ENCODE peak calls at places on chromosomes 16 and 17, in six cellular contexts. Z, L, O, D, H and B are unnamed samples. For H3K4me1, the result is how much of the 10 kb centered on the place peaks cover.

GRCh38 chr16:31537362-31537921 is 9.7 kb downstream of the AHSP start:
- DNase-seq in Z (no peak), D (no peak), H (no peak), L (peak), O (no peak), B (no peak)

GRCh38 chr16:68229431-68230175 is 6.3 kb downstream of the ESRP2 start:
- DNase-seq in O (peak), D (no peak), L (no peak), H (no peak), Z (no peak), B (peak)

GRCh38 chr17:31470592-31470991 is 79.1 kb downstream of the RAB11FIP4 start:
- DNase-seq in D (no peak), L (no peak), Z (no peak), O (no peak), H (no peak), B (no peak)

GRCh38 chr17:67974598-67975066 is 21.6 kb downstream of the C17orf58 start:
- DNase-seq in D (peak), O (no peak), H (no peak), L (no peak), Z (no peak), B (no peak)

GRCh38 chr16:2919511-2920255 is 8.0 kb downstream of the FLYWCH1 start:
- DNase-seq in H (peak), Z (no peak), O (peak), L (no peak), D (peak), B (peak)

GRCh38 chr16:21283521-21284289 is 5.6 kb upstream of the CRYM start:
- DNase-seq in Z (no peak), H (peak), O (no peak), D (peak), L (peak), B (no peak)

GRCh38 chr17:27559506-27559931 is 71.5 kb upstream of the LGALS9 start:
- DNase-seq in H (peak), D (no peak), O (no peak), L (peak), Z (peak), B (no peak)

GRCh38 chr16:86067516-86067915 is 168.6 kb downstream of the IRF8 start:
- DNase-seq in O (no peak), D (no peak), H (no peak), Z (no peak), L (no peak), B (no peak)

GRCh38 chr17:57953703-57954420 is 1.4 kb downstream of the CUEDC1 start:
- DNase-seq in D (no peak), L (no peak), H (no peak), O (no peak), Z (no peak), B (no peak)

GRCh38 chr17:57954421-57955182 is 610 bp downstream of the CUEDC1 start:
- DNase-seq in L (peak), Z (peak), H (peak), D (peak), O (no peak), B (no peak)

GRCh38 chr17:57955183-57955952 is at the start of gene CUEDC1:
- DNase-seq in O (peak), H (peak), Z (peak), D (peak), L (peak), B (peak)

GRCh38 chr17:57956311-57957119 is 1.3 kb upstream of the CUEDC1 start:
- DNase-seq in H (no peak), O (peak), D (no peak), L (no peak), Z (peak), B (peak)

DNA sequence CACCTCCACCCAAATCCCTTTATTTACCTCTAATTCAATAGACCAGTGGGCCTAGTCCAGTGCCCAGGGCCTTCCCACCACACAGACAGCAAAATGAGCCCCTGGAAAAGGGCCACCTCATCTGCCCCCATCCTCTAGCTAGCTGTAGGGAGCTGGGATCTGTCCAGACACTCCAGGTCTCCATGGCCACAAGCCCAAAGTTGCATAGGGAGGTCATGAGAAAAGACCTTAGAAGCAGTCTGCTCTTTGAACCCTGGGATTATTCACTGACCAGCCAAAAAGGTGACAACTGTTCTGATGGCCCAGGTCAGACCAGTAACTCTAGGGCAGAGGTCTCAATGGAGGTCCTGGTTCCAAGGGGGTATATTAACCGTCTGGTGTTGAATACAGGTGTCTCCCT is 2.0 kb downstream of the CUEDC1 start:
- DNase-seq in Z (no peak), D (no peak), L (no peak), H (no peak), O (no peak), B (no peak)
- H3K4me1 ChIP-seq in Z (half or more), D (under half), L (half or more), H (under half), O (under half), B (under half)

GRCh38 chr17:22123536-22124281 is 431.4 kb downstream of the KCNJ18 start:
- DNase-seq in D (no peak), Z (no peak), L (no peak), H (no peak), O (no peak), B (no peak)
- H3K4me3 ChIP-seq in D (no peak), Z (no peak), L (no peak), H (no peak), O (no peak), B (no peak)

DNA sequence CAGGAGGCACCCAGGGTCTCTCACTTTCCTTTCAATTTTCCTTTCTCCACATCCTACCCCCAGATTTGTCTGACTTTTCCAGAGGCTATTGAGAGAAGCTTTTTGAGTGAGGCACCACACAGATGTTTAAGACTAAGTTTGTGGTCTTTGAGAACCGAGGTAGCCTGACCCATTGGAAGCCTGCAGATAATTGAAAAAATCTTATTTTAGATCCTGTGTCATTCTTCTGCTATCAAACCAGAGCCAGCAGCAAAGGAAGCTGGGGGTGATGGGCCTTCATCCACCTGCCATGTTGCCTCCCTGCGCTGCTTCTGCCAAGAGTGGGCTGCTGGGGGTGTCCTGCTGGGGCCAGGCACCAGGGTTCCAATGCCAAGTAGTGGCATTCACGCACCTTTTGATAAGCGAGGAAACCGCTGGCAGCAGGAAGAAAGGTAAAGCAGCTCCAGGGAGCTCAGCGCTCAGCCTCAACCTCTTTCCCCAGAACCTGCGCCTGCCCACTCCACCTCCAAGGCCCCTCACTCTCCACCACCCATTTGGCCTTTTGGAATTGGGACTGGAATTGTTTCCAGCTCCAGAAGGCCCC is 55.6 kb downstream of the MPRIP start:
- DNase-seq in Z (no peak), L (no peak), H (no peak), O (no peak), D (no peak), B (no peak)
- H3K4me1 ChIP-seq in Z (under half), L (half or more), H (half or more), O (under half), D (under half), B (under half)

DNA sequence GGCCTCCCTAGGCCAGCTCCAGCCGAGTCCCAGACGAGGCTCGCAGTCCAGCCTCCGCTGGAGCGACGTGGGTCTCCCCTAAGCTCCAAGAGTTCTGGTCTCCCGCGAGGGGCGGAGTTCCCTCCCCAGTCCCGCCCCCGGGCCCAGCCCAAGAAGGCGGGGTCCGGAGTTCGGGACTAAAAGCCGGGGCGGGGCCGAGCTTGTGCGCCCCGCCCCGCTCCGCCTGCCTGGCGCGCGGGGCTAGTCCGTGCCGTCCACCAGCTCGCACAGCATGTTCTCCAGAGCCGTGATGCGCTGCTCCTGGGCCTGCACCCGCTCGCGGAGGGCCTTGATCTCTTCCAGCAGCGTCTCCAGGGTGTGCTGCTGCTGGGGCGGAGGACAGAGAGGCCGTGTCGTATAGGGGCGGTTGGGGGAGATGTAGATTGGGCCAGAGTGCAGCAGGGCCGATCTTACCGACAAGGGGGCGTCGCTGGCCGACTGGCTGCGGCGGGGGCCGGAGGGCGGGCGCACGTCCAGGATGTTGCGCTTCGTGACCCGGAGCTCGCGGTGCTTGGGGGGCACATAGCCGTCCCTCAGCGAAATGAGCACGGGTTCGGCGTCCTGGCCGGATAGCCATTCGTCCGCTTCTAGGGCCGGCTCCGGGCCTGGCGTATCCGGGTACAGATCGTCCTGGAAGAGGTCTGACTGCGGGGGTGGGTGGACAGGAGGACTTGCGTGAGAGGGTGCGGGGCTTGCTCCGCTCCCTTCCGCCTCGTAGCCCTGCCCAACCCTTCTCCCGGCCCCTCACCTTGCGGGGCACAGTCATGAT is 7.0 kb downstream of the CORO6 start:
- DNase-seq in O (peak), Z (peak), D (peak), H (peak), L (peak), B (peak)
- H3K4me3 ChIP-seq in O (peak), Z (peak), D (no peak), H (no peak), L (peak), B (peak)

GRCh38 chr17:2067559-2067958 is 12.7 kb downstream of the HIC1 start:
- DNase-seq in H (no peak), O (peak), L (peak), D (no peak), Z (no peak), B (no peak)
- H3K4me1 ChIP-seq in H (under half), O (under half), L (half or more), D (under half), Z (half or more), B (under half)

DNA sequence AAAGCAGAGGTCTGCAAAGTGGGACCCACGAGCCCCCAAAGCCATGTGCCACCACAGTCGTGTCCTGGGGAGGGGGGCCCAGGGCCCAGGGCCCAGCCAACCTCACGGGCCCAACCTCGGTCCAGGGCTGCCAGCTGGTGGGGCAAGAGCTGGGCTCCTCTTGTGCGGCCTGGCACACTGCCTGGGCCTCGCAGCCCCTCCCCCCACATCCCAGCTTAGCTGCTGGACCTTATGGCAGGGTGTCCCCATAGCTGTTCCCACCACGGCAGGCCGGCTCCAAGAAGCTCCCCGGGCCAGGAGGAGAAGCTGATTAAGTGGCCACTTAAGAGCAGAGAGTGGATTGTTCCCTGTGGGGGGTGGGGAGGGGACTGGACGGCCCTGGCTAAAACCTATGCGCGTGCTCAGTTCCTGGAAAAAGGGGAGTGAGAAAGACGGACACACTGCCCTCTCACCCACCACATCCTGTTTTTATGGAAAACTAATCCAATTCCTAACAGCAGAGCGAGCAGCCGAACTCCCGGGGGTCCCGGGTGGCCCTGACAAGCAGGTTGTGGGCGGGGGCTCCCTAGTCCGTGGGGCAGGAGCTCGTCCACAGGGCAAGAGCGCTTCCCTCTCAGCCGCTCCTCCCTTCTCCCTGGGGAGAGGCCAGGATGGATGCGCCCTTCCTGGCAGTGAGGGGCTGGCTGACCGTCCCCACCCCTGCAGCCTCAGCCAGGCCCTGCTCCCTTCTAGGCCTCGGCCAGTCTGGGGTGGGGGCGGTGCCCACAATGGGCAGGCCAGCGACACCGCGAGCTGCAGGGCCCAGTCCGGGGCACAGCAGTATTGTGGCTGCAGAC is 16.8 kb downstream of the PIEZO1 start:
- DNase-seq in L (peak), Z (no peak), D (no peak), H (peak), O (no peak), B (no peak)
- H3K4me3 ChIP-seq in L (no peak), Z (no peak), D (no peak), H (no peak), O (no peak), B (no peak)

GRCh38 chr16:84821728-84822676 is 2.2 kb downstream of the CRISPLD2 start:
- DNase-seq in L (no peak), Z (no peak), H (no peak), D (no peak), O (no peak), B (no peak)

GRCh38 chr16:84823484-84823883 is 3.7 kb downstream of the CRISPLD2 start:
- DNase-seq in Z (no peak), L (no peak), D (no peak), H (no peak), O (no peak), B (no peak)

GRCh38 chr16:84822990-84823389 is 3.2 kb downstream of the CRISPLD2 start:
- DNase-seq in O (no peak), H (no peak), D (no peak), L (no peak), Z (no peak), B (no peak)

GRCh38 chr16:84825896-84826557 is 6.2 kb downstream of the CRISPLD2 start:
- DNase-seq in L (no peak), D (no peak), Z (no peak), H (no peak), O (no peak), B (no peak)

GRCh38 chr16:84823926-84824325 is 4.1 kb downstream of the CRISPLD2 start:
- DNase-seq in O (no peak), D (no peak), Z (no peak), H (no peak), L (no peak), B (no peak)
- H3K4me1 ChIP-seq in O (under half), D (under half), Z (half or more), H (under half), L (half or more), B (under half)

GRCh38 chr16:53089434-53090270 is 34.9 kb downstream of the CHD9 start:
- DNase-seq in H (no peak), L (no peak), Z (no peak), D (peak), O (no peak), B (no peak)
- H3K4me3 ChIP-seq in H (no peak), L (no peak), Z (no peak), D (no peak), O (no peak), B (no peak)

GRCh38 chr17:77962349-77962748 is 3.8 kb downstream of the TNRC6C start:
- DNase-seq in Z (no peak), D (no peak), H (no peak), L (no peak), O (no peak), B (no peak)
- H3K4me1 ChIP-seq in Z (under half), D (under half), H (under half), L (half or more), O (half or more), B (half or more)

GRCh38 chr16:455453-455852 is 30.0 kb downstream of the RAB11FIP3 start:
- DNase-seq in H (no peak), L (no peak), D (no peak), Z (no peak), O (no peak), B (no peak)
- H3K4me3 ChIP-seq in H (no peak), L (no peak), D (no peak), Z (no peak), O (no peak), B (no peak)